ENCODE peak calls at places on chromosomes 1 and 21, in six cellular contexts. One of them, this sample, is unnamed.

GRCh38 chr1:220526294-220526693 is 1.6 kb upstream of the MARK1 start:
- DNase-seq in neuronal stem cell: no peak
- DNase-seq in GM23248: no peak
- DNase-seq in cardiac fibroblast: no peak
- DNase-seq in adrenal gland: no peak
- DNase-seq in HFF-Myc: no peak
- DNase-seq in this sample: no peak

GRCh38 chr21:14752006-14752909 is 206.1 kb upstream of the SAMSN1 start:
- DNase-seq in neuronal stem cell: no peak
- DNase-seq in GM23248: no peak
- DNase-seq in cardiac fibroblast: no peak
- DNase-seq in adrenal gland: no peak
- DNase-seq in HFF-Myc: no peak
- DNase-seq in this sample: no peak

GRCh38 chr1:7407980-7408770 is 362.9 kb upstream of the VAMP3 start:
- DNase-seq in neuronal stem cell: no peak
- DNase-seq in GM23248: no peak
- DNase-seq in cardiac fibroblast: no peak
- DNase-seq in adrenal gland: no peak
- DNase-seq in HFF-Myc: no peak
- DNase-seq in this sample: no peak

GRCh38 chr1:59814180-59814900 is 409 bp upstream of the HOOK1 start:
- DNase-seq in neuronal stem cell: peak; percentile 82
- DNase-seq in GM23248: no peak
- DNase-seq in cardiac fibroblast: no peak
- DNase-seq in adrenal gland: peak; percentile 90
- DNase-seq in HFF-Myc: no peak
- DNase-seq in this sample: peak; percentile 50

GRCh38 chr1:239386453-239387303 is at the start of gene CHRM3:
- DNase-seq in neuronal stem cell: peak; percentile 66
- DNase-seq in GM23248: peak; percentile 6
- DNase-seq in cardiac fibroblast: peak; percentile 7
- DNase-seq in adrenal gland: peak; percentile 34
- DNase-seq in HFF-Myc: no peak
- DNase-seq in this sample: peak; percentile 74

GRCh38 chr1:40432644-40433385 is 17.5 kb upstream of the ZFP69B start:
- DNase-seq in neuronal stem cell: no peak
- DNase-seq in GM23248: peak; percentile 3
- DNase-seq in cardiac fibroblast: peak; percentile 64
- DNase-seq in adrenal gland: no peak
- DNase-seq in HFF-Myc: no peak
- DNase-seq in this sample: no peak

GRCh38 chr1:24702511-24703293 is 42.5 kb upstream of the CLIC4 start:
- DNase-seq in neuronal stem cell: no peak
- DNase-seq in GM23248: no peak
- DNase-seq in cardiac fibroblast: peak; percentile 61
- DNase-seq in adrenal gland: no peak
- DNase-seq in HFF-Myc: no peak
- DNase-seq in this sample: peak; percentile 89

GRCh38 chr1:244347942-244348341 is 103.8 kb downstream of the ADSS2 start:
- DNase-seq in neuronal stem cell: no peak
- DNase-seq in GM23248: peak; percentile 63
- DNase-seq in cardiac fibroblast: no peak
- DNase-seq in adrenal gland: no peak
- DNase-seq in HFF-Myc: no peak
- DNase-seq in this sample: no peak

GRCh38 chr1:117128323-117129079 is 7.0 kb upstream of the TRIM45 start:
- DNase-seq in neuronal stem cell: no peak
- DNase-seq in GM23248: peak; percentile 65
- DNase-seq in cardiac fibroblast: peak; percentile 72
- DNase-seq in adrenal gland: no peak
- DNase-seq in HFF-Myc: no peak
- DNase-seq in this sample: no peak

GRCh38 chr1:32247452-32247851 is 430 bp downstream of the FAM167B start:
- DNase-seq in neuronal stem cell: no peak
- DNase-seq in GM23248: no peak
- DNase-seq in cardiac fibroblast: no peak
- DNase-seq in adrenal gland: no peak
- DNase-seq in HFF-Myc: no peak
- DNase-seq in this sample: no peak

GRCh38 chr1:32246888-32247273 is at the start of gene FAM167B:
- DNase-seq in neuronal stem cell: no peak
- DNase-seq in GM23248: peak; percentile 93
- DNase-seq in cardiac fibroblast: peak; percentile 93
- DNase-seq in adrenal gland: peak; percentile 69
- DNase-seq in HFF-Myc: peak; percentile 69
- DNase-seq in this sample: peak; percentile 73

GRCh38 chr1:32249831-32250525 is 1.1 kb upstream of the LCK start:
- DNase-seq in neuronal stem cell: no peak
- DNase-seq in GM23248: no peak
- DNase-seq in cardiac fibroblast: no peak
- DNase-seq in adrenal gland: peak; percentile 69
- DNase-seq in HFF-Myc: no peak
- DNase-seq in this sample: no peak

GRCh38 chr1:32250893-32251716 is at the start of gene LCK:
- DNase-seq in neuronal stem cell: no peak
- DNase-seq in GM23248: no peak
- DNase-seq in cardiac fibroblast: no peak
- DNase-seq in adrenal gland: no peak
- DNase-seq in HFF-Myc: no peak
- DNase-seq in this sample: no peak

GRCh38 chr1:32247983-32248889 is 1.2 kb downstream of the FAM167B start:
- DNase-seq in neuronal stem cell: peak; percentile 68
- DNase-seq in GM23248: peak; percentile 80
- DNase-seq in cardiac fibroblast: peak; percentile 75
- DNase-seq in adrenal gland: peak; percentile 93
- DNase-seq in HFF-Myc: no peak
- DNase-seq in this sample: peak; percentile 65
- H3K4me3 ChIP-seq in neuronal stem cell: no peak overlapping the region
- H3K4me3 ChIP-seq in GM23248: no peak overlapping the region
- H3K4me3 ChIP-seq in cardiac fibroblast: no peak overlapping the region
- H3K4me3 ChIP-seq in adrenal gland: no peak overlapping the region
- H3K4me3 ChIP-seq in HFF-Myc: peak overlapping the region; percentile 15
- H3K4me3 ChIP-seq in this sample: no peak overlapping the region

GRCh38 chr1:21022279-21023040 is 154.2 kb downstream of the EIF4G3 start:
- DNase-seq in neuronal stem cell: no peak
- DNase-seq in GM23248: peak; percentile 98
- DNase-seq in cardiac fibroblast: peak; percentile 97
- DNase-seq in adrenal gland: peak; percentile 63
- DNase-seq in HFF-Myc: peak; percentile 94
- DNase-seq in this sample: peak; percentile 72
- H3K4me3 ChIP-seq in neuronal stem cell: no peak overlapping the region
- H3K4me3 ChIP-seq in GM23248: peak overlapping the region; percentile 43
- H3K4me3 ChIP-seq in cardiac fibroblast: no peak overlapping the region
- H3K4me3 ChIP-seq in adrenal gland: no peak overlapping the region
- H3K4me3 ChIP-seq in HFF-Myc: no peak overlapping the region
- H3K4me3 ChIP-seq in this sample: peak overlapping the region; percentile 38

GRCh38 chr1:242546441-242546840 is 21.9 kb upstream of the PLD5 start:
- DNase-seq in neuronal stem cell: no peak
- DNase-seq in GM23248: no peak
- DNase-seq in cardiac fibroblast: no peak
- DNase-seq in adrenal gland: no peak
- DNase-seq in HFF-Myc: no peak
- DNase-seq in this sample: no peak

GRCh38 chr1:242542271-242542670 is 17.8 kb upstream of the PLD5 start:
- DNase-seq in neuronal stem cell: no peak
- DNase-seq in GM23248: no peak
- DNase-seq in cardiac fibroblast: no peak
- DNase-seq in adrenal gland: no peak
- DNase-seq in HFF-Myc: no peak
- DNase-seq in this sample: no peak

GRCh38 chr1:242546849-242547724 is 22.6 kb upstream of the PLD5 start:
- DNase-seq in neuronal stem cell: no peak
- DNase-seq in GM23248: no peak
- DNase-seq in cardiac fibroblast: no peak
- DNase-seq in adrenal gland: no peak
- DNase-seq in HFF-Myc: no peak
- DNase-seq in this sample: no peak

GRCh38 chr1:242544071-242544470 is 19.6 kb upstream of the PLD5 start:
- DNase-seq in neuronal stem cell: no peak
- DNase-seq in GM23248: no peak
- DNase-seq in cardiac fibroblast: no peak
- DNase-seq in adrenal gland: no peak
- DNase-seq in HFF-Myc: no peak
- DNase-seq in this sample: no peak
- H3K4me3 ChIP-seq in neuronal stem cell: no peak overlapping the region
- H3K4me3 ChIP-seq in GM23248: no peak overlapping the region
- H3K4me3 ChIP-seq in cardiac fibroblast: no peak overlapping the region
- H3K4me3 ChIP-seq in adrenal gland: no peak overlapping the region
- H3K4me3 ChIP-seq in HFF-Myc: no peak overlapping the region
- H3K4me3 ChIP-seq in this sample: no peak overlapping the region

GRCh38 chr1:12549460-12550349 is 68.3 kb downstream of the DHRS3 start:
- DNase-seq in neuronal stem cell: peak; percentile 35
- DNase-seq in GM23248: peak; percentile 95
- DNase-seq in cardiac fibroblast: peak; percentile 76
- DNase-seq in adrenal gland: peak; percentile 85
- DNase-seq in HFF-Myc: peak; percentile 81
- DNase-seq in this sample: peak; percentile 96
- H3K4me3 ChIP-seq in neuronal stem cell: no peak overlapping the region
- H3K4me3 ChIP-seq in GM23248: peak overlapping the region; percentile 55
- H3K4me3 ChIP-seq in cardiac fibroblast: no peak overlapping the region
- H3K4me3 ChIP-seq in adrenal gland: no peak overlapping the region
- H3K4me3 ChIP-seq in HFF-Myc: peak overlapping the region; percentile 8
- H3K4me3 ChIP-seq in this sample: no peak overlapping the region

DNA sequence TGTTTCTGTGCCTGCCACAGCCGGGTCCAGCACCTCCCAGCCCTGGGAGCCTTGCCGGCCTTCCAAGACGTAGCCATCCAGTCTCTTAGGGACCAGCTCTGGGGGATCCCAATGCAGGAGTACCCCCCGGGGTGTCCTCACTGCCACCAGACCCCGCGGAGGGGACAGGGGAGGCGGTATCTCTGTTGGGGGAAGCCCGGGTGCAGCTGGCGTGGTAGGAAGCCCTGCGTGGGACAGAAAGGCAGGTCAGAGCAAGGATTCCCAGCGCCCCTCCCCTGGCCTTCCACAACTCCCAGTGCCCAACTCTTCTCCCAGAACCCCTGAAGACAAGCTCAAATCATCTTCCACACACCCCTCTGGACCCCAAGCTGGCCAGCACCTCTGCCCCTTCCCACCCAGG is 4.9 kb upstream of the TAGLN2 start:
- DNase-seq in neuronal stem cell: no peak
- DNase-seq in GM23248: no peak
- DNase-seq in cardiac fibroblast: no peak
- DNase-seq in adrenal gland: no peak
- DNase-seq in HFF-Myc: no peak
- DNase-seq in this sample: no peak
- H3K4me3 ChIP-seq in neuronal stem cell: no peak overlapping the region
- H3K4me3 ChIP-seq in GM23248: no peak overlapping the region
- H3K4me3 ChIP-seq in cardiac fibroblast: no peak overlapping the region
- H3K4me3 ChIP-seq in adrenal gland: no peak overlapping the region
- H3K4me3 ChIP-seq in HFF-Myc: no peak overlapping the region
- H3K4me3 ChIP-seq in this sample: no peak overlapping the region

DNA sequence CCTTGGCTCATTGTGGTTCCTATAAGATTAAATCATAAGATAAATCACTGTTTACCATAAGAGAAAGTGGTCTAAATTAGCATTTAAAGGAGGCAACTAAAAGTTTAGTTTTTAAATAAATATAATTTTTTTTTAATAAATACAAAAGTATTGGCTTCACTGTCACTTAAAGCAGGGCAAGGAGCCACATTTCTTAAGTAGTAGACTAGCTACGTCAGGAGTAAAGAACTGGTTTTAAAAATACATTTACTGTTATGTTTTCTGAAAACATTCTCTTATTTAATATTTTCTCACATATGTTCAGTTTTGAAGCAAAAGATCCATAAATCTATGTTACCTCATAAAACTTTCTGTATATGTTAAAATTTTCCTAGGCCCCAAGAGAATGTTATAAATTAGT is 2.2 kb downstream of the ANGPTL1 start:
- DNase-seq in neuronal stem cell: no peak
- DNase-seq in GM23248: peak; percentile 54
- DNase-seq in cardiac fibroblast: no peak
- DNase-seq in adrenal gland: no peak
- DNase-seq in HFF-Myc: no peak
- DNase-seq in this sample: no peak
- H3K4me3 ChIP-seq in neuronal stem cell: no peak overlapping the region
- H3K4me3 ChIP-seq in GM23248: peak overlapping the region; percentile 75
- H3K4me3 ChIP-seq in cardiac fibroblast: peak overlapping the region; percentile 12
- H3K4me3 ChIP-seq in adrenal gland: no peak overlapping the region
- H3K4me3 ChIP-seq in HFF-Myc: no peak overlapping the region
- H3K4me3 ChIP-seq in this sample: no peak overlapping the region

GRCh38 chr1:15154480-15155036 is 1.0 kb downstream of the TMEM51 start:
- DNase-seq in neuronal stem cell: no peak
- DNase-seq in GM23248: peak; percentile 15
- DNase-seq in cardiac fibroblast: no peak
- DNase-seq in adrenal gland: peak; percentile 64
- DNase-seq in HFF-Myc: no peak
- DNase-seq in this sample: no peak

GRCh38 chr1:15156807-15157380 is 3.3 kb downstream of the TMEM51 start:
- DNase-seq in neuronal stem cell: no peak
- DNase-seq in GM23248: no peak
- DNase-seq in cardiac fibroblast: no peak
- DNase-seq in adrenal gland: no peak
- DNase-seq in HFF-Myc: no peak
- DNase-seq in this sample: no peak

GRCh38 chr1:15155191-15155590 is 1.6 kb downstream of the TMEM51 start:
- DNase-seq in neuronal stem cell: no peak
- DNase-seq in GM23248: no peak
- DNase-seq in cardiac fibroblast: no peak
- DNase-seq in adrenal gland: no peak
- DNase-seq in HFF-Myc: no peak
- DNase-seq in this sample: no peak

GRCh38 chr1:15157524-15158399 is 4.2 kb downstream of the TMEM51 start:
- DNase-seq in neuronal stem cell: no peak
- DNase-seq in GM23248: no peak
- DNase-seq in cardiac fibroblast: no peak
- DNase-seq in adrenal gland: no peak
- DNase-seq in HFF-Myc: no peak
- DNase-seq in this sample: no peak

DNA sequence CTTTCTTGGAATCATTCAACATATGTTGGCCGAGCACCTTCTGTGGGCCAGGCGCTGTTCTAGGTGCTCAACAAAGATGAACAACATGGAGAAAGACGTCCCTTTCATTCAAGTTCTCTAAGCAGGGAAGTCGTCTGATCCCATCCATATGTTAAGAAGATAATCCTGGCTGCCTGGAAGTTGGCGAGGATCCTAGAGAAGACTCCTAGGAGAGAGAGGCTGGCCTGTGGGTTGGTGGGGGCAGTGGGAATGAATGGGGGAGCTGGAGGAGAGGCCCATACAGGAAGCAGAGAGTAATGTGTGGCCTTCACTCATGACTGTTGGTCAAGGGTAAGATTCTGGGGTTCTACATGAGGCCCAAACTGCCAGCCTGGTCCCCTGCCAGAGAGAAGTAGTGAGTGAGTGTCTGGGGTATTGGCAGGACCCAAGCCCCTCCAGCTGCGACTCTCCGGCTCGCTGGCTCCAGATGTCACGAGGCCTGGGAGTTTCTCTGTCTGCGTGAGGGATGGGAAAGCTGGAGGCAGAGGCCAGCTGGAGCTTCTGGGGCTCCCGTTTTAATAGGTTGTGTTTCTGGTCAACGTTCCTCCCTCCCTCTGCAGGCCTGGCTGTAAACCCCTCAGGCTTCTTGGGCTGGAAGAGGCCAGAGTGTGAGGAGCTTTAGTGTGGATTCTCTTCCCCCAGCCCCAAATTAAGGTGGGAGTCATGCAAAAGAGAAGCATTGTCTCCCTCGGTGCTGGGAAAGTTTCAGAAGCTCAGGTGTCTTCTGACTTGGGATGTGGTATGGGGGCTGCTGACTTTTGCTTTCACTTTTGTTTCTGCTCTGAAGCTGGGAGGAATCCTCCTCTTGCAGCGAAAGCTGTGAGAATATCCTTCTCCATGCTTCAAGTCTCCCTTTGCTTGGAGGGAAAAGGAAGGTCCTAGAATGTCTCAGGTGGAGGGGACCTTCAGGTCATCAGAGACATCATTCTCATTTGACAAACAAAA is 2.5 kb downstream of the TMEM51 start:
- DNase-seq in neuronal stem cell: no peak
- DNase-seq in GM23248: no peak
- DNase-seq in cardiac fibroblast: peak; percentile 30
- DNase-seq in adrenal gland: no peak
- DNase-seq in HFF-Myc: no peak
- DNase-seq in this sample: no peak
- H3K4me3 ChIP-seq in neuronal stem cell: no peak overlapping the region
- H3K4me3 ChIP-seq in GM23248: no peak overlapping the region
- H3K4me3 ChIP-seq in cardiac fibroblast: no peak overlapping the region
- H3K4me3 ChIP-seq in adrenal gland: no peak overlapping the region
- H3K4me3 ChIP-seq in HFF-Myc: no peak overlapping the region
- H3K4me3 ChIP-seq in this sample: no peak overlapping the region

This sample was measured in MG63.